ENCODE peak calls at places on chromosomes 4 and X, in ten cellular contexts. One of them, this sample, is unnamed. For H3K4me1, the result is how much of the 10 kb centered on the place peaks cover.

GRCh38 chrX:129785160-129785947 is 5.6 kb downstream of the SASH3 start:
- DNase-seq in A549: no peak
- DNase-seq in cardiac muscle cell: no peak
- DNase-seq in neural progenitor cell: no peak
- DNase-seq in ovary: no peak
- DNase-seq in astrocyte: no peak
- DNase-seq in SK-N-SH: no peak
- DNase-seq in psoas muscle: no peak
- DNase-seq in HCT116: no peak
- DNase-seq in sigmoid colon: peak
- DNase-seq in this sample: no peak

GRCh38 chrX:23828894-23829293 is 45.9 kb downstream of the SAT1 start:
- DNase-seq in cardiac muscle cell: no peak
- DNase-seq in sigmoid colon: no peak
- DNase-seq in psoas muscle: no peak
- DNase-seq in A549: no peak
- DNase-seq in HCT116: no peak
- DNase-seq in ovary: no peak
- DNase-seq in neural progenitor cell: no peak
- DNase-seq in astrocyte: no peak
- DNase-seq in SK-N-SH: no peak
- DNase-seq in this sample: no peak

GRCh38 chr4:48604527-48604926 is 114.5 kb downstream of the ZAR1 start:
- DNase-seq in HCT116: no peak
- DNase-seq in cardiac muscle cell: no peak
- DNase-seq in ovary: no peak
- DNase-seq in neural progenitor cell: no peak
- DNase-seq in A549: no peak
- DNase-seq in sigmoid colon: no peak
- DNase-seq in astrocyte: no peak
- DNase-seq in psoas muscle: no peak
- DNase-seq in SK-N-SH: no peak
- DNase-seq in this sample: no peak

GRCh38 chrX:136191171-136191570 is 43.8 kb downstream of the FHL1 start:
- DNase-seq in neural progenitor cell: no peak
- DNase-seq in SK-N-SH: no peak
- DNase-seq in A549: no peak
- DNase-seq in ovary: no peak
- DNase-seq in psoas muscle: no peak
- DNase-seq in HCT116: no peak
- DNase-seq in sigmoid colon: no peak
- DNase-seq in cardiac muscle cell: no peak
- DNase-seq in astrocyte: no peak
- DNase-seq in this sample: no peak

GRCh38 chr4:90904018-90904417 is 776.8 kb downstream of the CCSER1 start:
- DNase-seq in neural progenitor cell: no peak
- DNase-seq in cardiac muscle cell: no peak
- DNase-seq in astrocyte: no peak
- DNase-seq in ovary: no peak
- DNase-seq in sigmoid colon: no peak
- DNase-seq in psoas muscle: no peak
- DNase-seq in A549: no peak
- DNase-seq in HCT116: no peak
- DNase-seq in SK-N-SH: no peak
- DNase-seq in this sample: no peak

GRCh38 chrX:140141444-140142029 is 176.2 kb upstream of the CXorf66 start:
- DNase-seq in sigmoid colon: no peak
- DNase-seq in astrocyte: no peak
- DNase-seq in neural progenitor cell: peak
- DNase-seq in cardiac muscle cell: peak
- DNase-seq in A549: peak
- DNase-seq in psoas muscle: no peak
- DNase-seq in HCT116: peak
- DNase-seq in ovary: peak
- DNase-seq in SK-N-SH: peak
- DNase-seq in this sample: no peak

GRCh38 chrX:4655743-4656142 is 942.3 kb upstream of the PRKX start:
- DNase-seq in psoas muscle: no peak
- DNase-seq in sigmoid colon: no peak
- DNase-seq in cardiac muscle cell: no peak
- DNase-seq in neural progenitor cell: no peak
- DNase-seq in HCT116: no peak
- DNase-seq in SK-N-SH: no peak
- DNase-seq in A549: no peak
- DNase-seq in astrocyte: no peak
- DNase-seq in ovary: no peak
- DNase-seq in this sample: no peak

GRCh38 chrX:130171446-130172126 is at the start of gene RAB33A:
- DNase-seq in neural progenitor cell: peak
- DNase-seq in astrocyte: no peak
- DNase-seq in ovary: peak
- DNase-seq in sigmoid colon: peak
- DNase-seq in cardiac muscle cell: peak
- DNase-seq in HCT116: no peak
- DNase-seq in SK-N-SH: peak
- DNase-seq in psoas muscle: peak
- DNase-seq in A549: no peak
- DNase-seq in this sample: peak

GRCh38 chr4:152515678-152516077 is 20.2 kb downstream of the FBXW7 start:
- DNase-seq in ovary: no peak
- DNase-seq in SK-N-SH: no peak
- DNase-seq in psoas muscle: no peak
- DNase-seq in HCT116: no peak
- DNase-seq in astrocyte: peak
- DNase-seq in neural progenitor cell: no peak
- DNase-seq in A549: no peak
- DNase-seq in sigmoid colon: no peak
- DNase-seq in cardiac muscle cell: peak
- DNase-seq in this sample: no peak

GRCh38 chr4:94523033-94523590 is 71.4 kb downstream of the PDLIM5 start:
- DNase-seq in sigmoid colon: no peak
- DNase-seq in neural progenitor cell: no peak
- DNase-seq in A549: no peak
- DNase-seq in cardiac muscle cell: peak
- DNase-seq in ovary: no peak
- DNase-seq in psoas muscle: no peak
- DNase-seq in SK-N-SH: no peak
- DNase-seq in astrocyte: no peak
- DNase-seq in HCT116: no peak
- DNase-seq in this sample: no peak

GRCh38 chrX:34300871-34301270 is 168.8 kb upstream of the FAM47A start:
- DNase-seq in astrocyte: peak
- DNase-seq in SK-N-SH: peak
- DNase-seq in neural progenitor cell: peak
- DNase-seq in cardiac muscle cell: peak
- DNase-seq in sigmoid colon: no peak
- DNase-seq in HCT116: peak
- DNase-seq in psoas muscle: no peak
- DNase-seq in ovary: no peak
- DNase-seq in A549: no peak
- DNase-seq in this sample: no peak

GRCh38 chr4:53619431-53619830 is 28.1 kb upstream of the LNX1 start:
- DNase-seq in neural progenitor cell: no peak
- DNase-seq in ovary: no peak
- DNase-seq in cardiac muscle cell: no peak
- DNase-seq in SK-N-SH: no peak
- DNase-seq in HCT116: no peak
- DNase-seq in psoas muscle: no peak
- DNase-seq in sigmoid colon: no peak
- DNase-seq in A549: no peak
- DNase-seq in astrocyte: no peak
- DNase-seq in this sample: no peak

GRCh38 chr4:4496604-4497372 is 45.1 kb downstream of the STX18 start:
- DNase-seq in psoas muscle: no peak
- DNase-seq in neural progenitor cell: no peak
- DNase-seq in sigmoid colon: no peak
- DNase-seq in ovary: peak
- DNase-seq in A549: no peak
- DNase-seq in HCT116: no peak
- DNase-seq in SK-N-SH: no peak
- DNase-seq in astrocyte: no peak
- DNase-seq in cardiac muscle cell: peak
- DNase-seq in this sample: no peak

GRCh38 chrX:72269671-72270251 is 7.3 kb downstream of the RPS4X start:
- DNase-seq in SK-N-SH: no peak
- DNase-seq in psoas muscle: no peak
- DNase-seq in astrocyte: peak
- DNase-seq in neural progenitor cell: no peak
- DNase-seq in sigmoid colon: no peak
- DNase-seq in HCT116: no peak
- DNase-seq in cardiac muscle cell: peak
- DNase-seq in A549: no peak
- DNase-seq in ovary: no peak
- DNase-seq in this sample: no peak

GRCh38 chrX:15501506-15501905 is 899 bp downstream of the BMX start:
- DNase-seq in psoas muscle: no peak
- DNase-seq in sigmoid colon: no peak
- DNase-seq in SK-N-SH: no peak
- DNase-seq in neural progenitor cell: no peak
- DNase-seq in astrocyte: no peak
- DNase-seq in ovary: no peak
- DNase-seq in cardiac muscle cell: no peak
- DNase-seq in HCT116: no peak
- DNase-seq in A549: no peak
- DNase-seq in this sample: no peak

GRCh38 chr4:59455751-59456150 is 1744.4 kb upstream of the ADGRL3 start:
- DNase-seq in psoas muscle: no peak
- DNase-seq in HCT116: no peak
- DNase-seq in cardiac muscle cell: no peak
- DNase-seq in astrocyte: no peak
- DNase-seq in sigmoid colon: no peak
- DNase-seq in SK-N-SH: no peak
- DNase-seq in neural progenitor cell: no peak
- DNase-seq in ovary: no peak
- DNase-seq in A549: no peak
- DNase-seq in this sample: no peak

GRCh38 chrX:48911407-48912182 is at the start of gene SLC35A2:
- DNase-seq in ovary: peak
- DNase-seq in psoas muscle: peak
- DNase-seq in SK-N-SH: peak
- DNase-seq in A549: peak
- DNase-seq in sigmoid colon: peak
- DNase-seq in astrocyte: peak
- DNase-seq in HCT116: peak
- DNase-seq in cardiac muscle cell: peak
- DNase-seq in neural progenitor cell: peak
- DNase-seq in this sample: peak

GRCh38 chr4:88991746-88992145 is 65.2 kb downstream of the FAM13A start:
- DNase-seq in ovary: no peak
- DNase-seq in cardiac muscle cell: no peak
- DNase-seq in neural progenitor cell: no peak
- DNase-seq in HCT116: no peak
- DNase-seq in sigmoid colon: no peak
- DNase-seq in SK-N-SH: no peak
- DNase-seq in A549: no peak
- DNase-seq in psoas muscle: no peak
- DNase-seq in astrocyte: peak
- DNase-seq in this sample: no peak

GRCh38 chr4:4333265-4333706 is 43.2 kb downstream of the ZBTB49 start:
- DNase-seq in ovary: peak
- DNase-seq in SK-N-SH: no peak
- DNase-seq in astrocyte: peak
- DNase-seq in sigmoid colon: peak
- DNase-seq in HCT116: no peak
- DNase-seq in psoas muscle: peak
- DNase-seq in neural progenitor cell: no peak
- DNase-seq in cardiac muscle cell: peak
- DNase-seq in A549: no peak
- DNase-seq in this sample: peak

GRCh38 chr4:118941149-118941548 is 52.5 kb downstream of the SYNPO2 start:
- DNase-seq in SK-N-SH: no peak
- DNase-seq in psoas muscle: no peak
- DNase-seq in cardiac muscle cell: peak
- DNase-seq in neural progenitor cell: no peak
- DNase-seq in HCT116: no peak
- DNase-seq in sigmoid colon: peak
- DNase-seq in ovary: peak
- DNase-seq in astrocyte: no peak
- DNase-seq in A549: no peak
- DNase-seq in this sample: no peak
- H3K27ac ChIP-seq in SK-N-SH: no peak
- H3K27ac ChIP-seq in psoas muscle: peak
- H3K27ac ChIP-seq in cardiac muscle cell: no peak
- H3K27ac ChIP-seq in neural progenitor cell: no peak
- H3K27ac ChIP-seq in HCT116: no peak
- H3K27ac ChIP-seq in sigmoid colon: peak
- H3K27ac ChIP-seq in ovary: peak
- H3K27ac ChIP-seq in astrocyte: no peak
- H3K27ac ChIP-seq in A549: no peak
- H3K27ac ChIP-seq in this sample: no peak

GRCh38 chr4:76211769-76212168 is 1.9 kb downstream of the SCARB2 start:
- DNase-seq in sigmoid colon: no peak
- DNase-seq in cardiac muscle cell: no peak
- DNase-seq in neural progenitor cell: no peak
- DNase-seq in A549: no peak
- DNase-seq in SK-N-SH: no peak
- DNase-seq in HCT116: no peak
- DNase-seq in psoas muscle: no peak
- DNase-seq in ovary: no peak
- DNase-seq in astrocyte: no peak
- DNase-seq in this sample: no peak
- H3K4me3 ChIP-seq in sigmoid colon: peak
- H3K4me3 ChIP-seq in cardiac muscle cell: peak
- H3K4me3 ChIP-seq in neural progenitor cell: peak
- H3K4me3 ChIP-seq in A549: no peak
- H3K4me3 ChIP-seq in SK-N-SH: peak
- H3K4me3 ChIP-seq in HCT116: no peak
- H3K4me3 ChIP-seq in psoas muscle: peak
- H3K4me3 ChIP-seq in ovary: peak
- H3K4me3 ChIP-seq in astrocyte: peak
- H3K4me3 ChIP-seq in this sample: peak

DNA sequence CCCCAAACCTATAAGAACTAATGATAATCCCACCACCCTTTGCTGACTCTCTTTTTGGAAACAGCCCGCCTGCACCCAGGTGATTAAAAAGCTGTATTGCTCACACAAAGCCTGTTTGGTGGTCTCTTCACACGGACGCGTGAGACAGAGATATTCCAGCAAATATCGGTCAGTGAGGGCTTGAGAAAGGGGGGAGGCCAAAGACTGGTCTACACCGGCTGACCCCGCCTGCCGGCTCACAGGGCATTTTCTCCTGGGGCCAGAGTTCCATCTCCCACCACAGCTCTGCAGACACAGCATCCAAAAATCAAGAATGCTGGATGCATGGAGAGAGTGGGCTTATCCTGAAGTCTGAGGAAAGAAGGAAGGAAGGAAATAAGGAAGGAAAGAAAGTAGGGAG is 176.0 kb downstream of the SHOX start:
- DNase-seq in SK-N-SH: no peak
- DNase-seq in HCT116: no peak
- DNase-seq in ovary: no peak
- DNase-seq in neural progenitor cell: no peak
- DNase-seq in cardiac muscle cell: no peak
- DNase-seq in A549: no peak
- DNase-seq in sigmoid colon: no peak
- DNase-seq in psoas muscle: no peak
- DNase-seq in astrocyte: no peak
- DNase-seq in this sample: no peak
- H3K4me1 ChIP-seq in SK-N-SH: under half
- H3K4me1 ChIP-seq in HCT116: under half
- H3K4me1 ChIP-seq in ovary: under half
- H3K4me1 ChIP-seq in neural progenitor cell: under half
- H3K4me1 ChIP-seq in cardiac muscle cell: under half
- H3K4me1 ChIP-seq in A549: under half
- H3K4me1 ChIP-seq in sigmoid colon: under half
- H3K4me1 ChIP-seq in psoas muscle: under half
- H3K4me1 ChIP-seq in astrocyte: under half
- H3K4me1 ChIP-seq in this sample: under half

GRCh38 chr4:72933029-72933428 is 136.5 kb downstream of the COX18 start:
- DNase-seq in neural progenitor cell: no peak
- DNase-seq in cardiac muscle cell: no peak
- DNase-seq in A549: no peak
- DNase-seq in astrocyte: no peak
- DNase-seq in sigmoid colon: no peak
- DNase-seq in HCT116: no peak
- DNase-seq in psoas muscle: no peak
- DNase-seq in SK-N-SH: no peak
- DNase-seq in ovary: no peak
- DNase-seq in this sample: no peak
- H3K27ac ChIP-seq in neural progenitor cell: no peak
- H3K27ac ChIP-seq in cardiac muscle cell: no peak
- H3K27ac ChIP-seq in A549: no peak
- H3K27ac ChIP-seq in astrocyte: no peak
- H3K27ac ChIP-seq in sigmoid colon: no peak
- H3K27ac ChIP-seq in HCT116: no peak
- H3K27ac ChIP-seq in psoas muscle: no peak
- H3K27ac ChIP-seq in SK-N-SH: no peak
- H3K27ac ChIP-seq in ovary: no peak
- H3K27ac ChIP-seq in this sample: no peak

This sample was measured in upper lobe of right lung.